ENCODE peak calls at places on chromosome 16, in eight cellular contexts. One of them, this sample, is unnamed.

GRCh38 chr16:35391328-35391727 is 1931.9 kb downstream of the TP53TG3F start:
- DNase-seq in C1 segment of cervical spinal cord: no peak
- DNase-seq in DMS153: peak; percentile 34
- DNase-seq in GM06990: no peak
- DNase-seq in stimulated activated CD4-positive, alpha-beta T cell treated with anti-CD3 and anti-CD28 coated beads, Interleukin-1b, Interleukin-23, amount 100 ng/mL, for 1 hour: no peak
- DNase-seq in effector CD4-positive, alpha-beta T cell: no peak
- DNase-seq in NCI-H1105: peak; percentile 10
- DNase-seq in NCI-H446: peak; percentile 36
- DNase-seq in this sample: peak; percentile 14

GRCh38 chr16:81313731-81314602 is 795 bp upstream of the GAN start:
- DNase-seq in DMS153: no peak
- DNase-seq in GM06990: no peak
- DNase-seq in NCI-H1105: no peak
- DNase-seq in stimulated activated CD4-positive, alpha-beta T cell treated with anti-CD3 and anti-CD28 coated beads, Interleukin-1b, Interleukin-23, amount 100 ng/mL, for 1 hour: no peak
- DNase-seq in C1 segment of cervical spinal cord: no peak
- DNase-seq in effector CD4-positive, alpha-beta T cell: no peak
- DNase-seq in NCI-H446: no peak
- DNase-seq in this sample: no peak

GRCh38 chr16:4918790-4919210 is 18.1 kb downstream of the PPL start:
- DNase-seq in stimulated activated CD4-positive, alpha-beta T cell treated with anti-CD3 and anti-CD28 coated beads, Interleukin-1b, Interleukin-23, amount 100 ng/mL, for 1 hour: no peak
- DNase-seq in NCI-H446: no peak
- DNase-seq in DMS153: no peak
- DNase-seq in NCI-H1105: no peak
- DNase-seq in effector CD4-positive, alpha-beta T cell: no peak
- DNase-seq in C1 segment of cervical spinal cord: no peak
- DNase-seq in GM06990: no peak
- DNase-seq in this sample: no peak

GRCh38 chr16:87441886-87442580 is 49.9 kb downstream of the MAP1LC3B start:
- DNase-seq in GM06990: no peak
- DNase-seq in C1 segment of cervical spinal cord: no peak
- DNase-seq in DMS153: no peak
- DNase-seq in NCI-H446: no peak
- DNase-seq in effector CD4-positive, alpha-beta T cell: no peak
- DNase-seq in stimulated activated CD4-positive, alpha-beta T cell treated with anti-CD3 and anti-CD28 coated beads, Interleukin-1b, Interleukin-23, amount 100 ng/mL, for 1 hour: no peak
- DNase-seq in NCI-H1105: no peak
- DNase-seq in this sample: peak; percentile 39

GRCh38 chr16:56273615-56274014 is 82.3 kb downstream of the GNAO1 start:
- DNase-seq in effector CD4-positive, alpha-beta T cell: no peak
- DNase-seq in stimulated activated CD4-positive, alpha-beta T cell treated with anti-CD3 and anti-CD28 coated beads, Interleukin-1b, Interleukin-23, amount 100 ng/mL, for 1 hour: no peak
- DNase-seq in C1 segment of cervical spinal cord: no peak
- DNase-seq in GM06990: no peak
- DNase-seq in NCI-H1105: no peak
- DNase-seq in NCI-H446: no peak
- DNase-seq in DMS153: no peak
- DNase-seq in this sample: no peak

GRCh38 chr16:88703486-88704309 is 2.5 kb downstream of the RNF166 start:
- DNase-seq in effector CD4-positive, alpha-beta T cell: peak; percentile 66
- DNase-seq in NCI-H1105: no peak
- DNase-seq in GM06990: peak; percentile 61
- DNase-seq in NCI-H446: no peak
- DNase-seq in C1 segment of cervical spinal cord: peak; percentile 77
- DNase-seq in DMS153: no peak
- DNase-seq in stimulated activated CD4-positive, alpha-beta T cell treated with anti-CD3 and anti-CD28 coated beads, Interleukin-1b, Interleukin-23, amount 100 ng/mL, for 1 hour: peak; percentile 29
- DNase-seq in this sample: no peak

GRCh38 chr16:23348579-23349469 is 46.7 kb downstream of the SCNN1B start:
- DNase-seq in NCI-H1105: no peak
- DNase-seq in effector CD4-positive, alpha-beta T cell: no peak
- DNase-seq in NCI-H446: no peak
- DNase-seq in DMS153: no peak
- DNase-seq in GM06990: no peak
- DNase-seq in C1 segment of cervical spinal cord: no peak
- DNase-seq in stimulated activated CD4-positive, alpha-beta T cell treated with anti-CD3 and anti-CD28 coated beads, Interleukin-1b, Interleukin-23, amount 100 ng/mL, for 1 hour: no peak
- DNase-seq in this sample: no peak

GRCh38 chr16:57356547-57356946 is 2.0 kb upstream of the CCL22 start:
- DNase-seq in stimulated activated CD4-positive, alpha-beta T cell treated with anti-CD3 and anti-CD28 coated beads, Interleukin-1b, Interleukin-23, amount 100 ng/mL, for 1 hour: no peak
- DNase-seq in NCI-H1105: no peak
- DNase-seq in effector CD4-positive, alpha-beta T cell: no peak
- DNase-seq in NCI-H446: no peak
- DNase-seq in DMS153: no peak
- DNase-seq in GM06990: no peak
- DNase-seq in C1 segment of cervical spinal cord: no peak
- DNase-seq in this sample: no peak

GRCh38 chr16:14296663-14297062 is 225.5 kb downstream of the MRTFB start:
- DNase-seq in C1 segment of cervical spinal cord: no peak
- DNase-seq in GM06990: no peak
- DNase-seq in stimulated activated CD4-positive, alpha-beta T cell treated with anti-CD3 and anti-CD28 coated beads, Interleukin-1b, Interleukin-23, amount 100 ng/mL, for 1 hour: no peak
- DNase-seq in NCI-H1105: no peak
- DNase-seq in effector CD4-positive, alpha-beta T cell: no peak
- DNase-seq in NCI-H446: no peak
- DNase-seq in DMS153: no peak
- DNase-seq in this sample: no peak

GRCh38 chr16:3029499-3030127 is 5.8 kb downstream of the THOC6 start:
- DNase-seq in C1 segment of cervical spinal cord: no peak
- DNase-seq in NCI-H446: no peak
- DNase-seq in GM06990: peak; percentile 59
- DNase-seq in DMS153: no peak
- DNase-seq in NCI-H1105: no peak
- DNase-seq in effector CD4-positive, alpha-beta T cell: no peak
- DNase-seq in stimulated activated CD4-positive, alpha-beta T cell treated with anti-CD3 and anti-CD28 coated beads, Interleukin-1b, Interleukin-23, amount 100 ng/mL, for 1 hour: no peak
- DNase-seq in this sample: peak; percentile 24

GRCh38 chr16:54987081-54987480 is 56.4 kb downstream of the IRX5 start:
- DNase-seq in NCI-H446: no peak
- DNase-seq in NCI-H1105: peak; percentile 11
- DNase-seq in GM06990: no peak
- DNase-seq in DMS153: no peak
- DNase-seq in stimulated activated CD4-positive, alpha-beta T cell treated with anti-CD3 and anti-CD28 coated beads, Interleukin-1b, Interleukin-23, amount 100 ng/mL, for 1 hour: no peak
- DNase-seq in effector CD4-positive, alpha-beta T cell: no peak
- DNase-seq in C1 segment of cervical spinal cord: peak; percentile 60
- DNase-seq in this sample: no peak

GRCh38 chr16:58236231-58236690 is 38.4 kb upstream of the CSNK2A2 start:
- DNase-seq in C1 segment of cervical spinal cord: peak; percentile 37
- DNase-seq in GM06990: peak; percentile 48
- DNase-seq in DMS153: peak; percentile 47
- DNase-seq in stimulated activated CD4-positive, alpha-beta T cell treated with anti-CD3 and anti-CD28 coated beads, Interleukin-1b, Interleukin-23, amount 100 ng/mL, for 1 hour: no peak
- DNase-seq in effector CD4-positive, alpha-beta T cell: peak; percentile 52
- DNase-seq in NCI-H446: peak; percentile 71
- DNase-seq in NCI-H1105: peak; percentile 33
- DNase-seq in this sample: peak; percentile 38

GRCh38 chr16:30085247-30085646 is 6.5 kb downstream of the TBX6 start:
- DNase-seq in NCI-H446: no peak
- DNase-seq in C1 segment of cervical spinal cord: no peak
- DNase-seq in GM06990: no peak
- DNase-seq in effector CD4-positive, alpha-beta T cell: no peak
- DNase-seq in NCI-H1105: no peak
- DNase-seq in DMS153: no peak
- DNase-seq in stimulated activated CD4-positive, alpha-beta T cell treated with anti-CD3 and anti-CD28 coated beads, Interleukin-1b, Interleukin-23, amount 100 ng/mL, for 1 hour: no peak
- DNase-seq in this sample: no peak

GRCh38 chr16:84247844-84248243 is 8.0 kb upstream of the KCNG4 start:
- DNase-seq in NCI-H446: no peak
- DNase-seq in effector CD4-positive, alpha-beta T cell: no peak
- DNase-seq in stimulated activated CD4-positive, alpha-beta T cell treated with anti-CD3 and anti-CD28 coated beads, Interleukin-1b, Interleukin-23, amount 100 ng/mL, for 1 hour: no peak
- DNase-seq in C1 segment of cervical spinal cord: no peak
- DNase-seq in DMS153: no peak
- DNase-seq in NCI-H1105: no peak
- DNase-seq in GM06990: no peak
- DNase-seq in this sample: peak; percentile 4

GRCh38 chr16:4882261-4882632 is 35.0 kb downstream of the UBN1 start:
- DNase-seq in stimulated activated CD4-positive, alpha-beta T cell treated with anti-CD3 and anti-CD28 coated beads, Interleukin-1b, Interleukin-23, amount 100 ng/mL, for 1 hour: no peak
- DNase-seq in NCI-H1105: no peak
- DNase-seq in effector CD4-positive, alpha-beta T cell: no peak
- DNase-seq in NCI-H446: peak; percentile 36
- DNase-seq in DMS153: no peak
- DNase-seq in C1 segment of cervical spinal cord: no peak
- DNase-seq in GM06990: no peak
- DNase-seq in this sample: peak; percentile 46

GRCh38 chr16:88521674-88522073 is 48.5 kb upstream of the ZC3H18 start:
- DNase-seq in C1 segment of cervical spinal cord: no peak
- DNase-seq in GM06990: no peak
- DNase-seq in DMS153: no peak
- DNase-seq in stimulated activated CD4-positive, alpha-beta T cell treated with anti-CD3 and anti-CD28 coated beads, Interleukin-1b, Interleukin-23, amount 100 ng/mL, for 1 hour: no peak
- DNase-seq in effector CD4-positive, alpha-beta T cell: no peak
- DNase-seq in NCI-H1105: no peak
- DNase-seq in NCI-H446: no peak
- DNase-seq in this sample: no peak

GRCh38 chr16:84537431-84538151 is 33.1 kb upstream of the MEAK7 start:
- DNase-seq in GM06990: no peak
- DNase-seq in stimulated activated CD4-positive, alpha-beta T cell treated with anti-CD3 and anti-CD28 coated beads, Interleukin-1b, Interleukin-23, amount 100 ng/mL, for 1 hour: no peak
- DNase-seq in DMS153: peak; percentile 33
- DNase-seq in NCI-H446: no peak
- DNase-seq in NCI-H1105: no peak
- DNase-seq in C1 segment of cervical spinal cord: no peak
- DNase-seq in effector CD4-positive, alpha-beta T cell: no peak
- DNase-seq in this sample: no peak

GRCh38 chr16:66603537-66604375 is 748 bp upstream of the CMTM3 start:
- DNase-seq in DMS153: peak; percentile 36
- DNase-seq in GM06990: peak; percentile 81
- DNase-seq in NCI-H1105: no peak
- DNase-seq in stimulated activated CD4-positive, alpha-beta T cell treated with anti-CD3 and anti-CD28 coated beads, Interleukin-1b, Interleukin-23, amount 100 ng/mL, for 1 hour: peak; percentile 23
- DNase-seq in C1 segment of cervical spinal cord: peak; percentile 66
- DNase-seq in NCI-H446: peak; percentile 36
- DNase-seq in effector CD4-positive, alpha-beta T cell: peak; percentile 60
- DNase-seq in this sample: peak; percentile 65

GRCh38 chr16:58533751-58534470 is 18.6 kb downstream of the SETD6 start:
- DNase-seq in NCI-H446: no peak
- DNase-seq in effector CD4-positive, alpha-beta T cell: no peak
- DNase-seq in C1 segment of cervical spinal cord: no peak
- DNase-seq in DMS153: no peak
- DNase-seq in stimulated activated CD4-positive, alpha-beta T cell treated with anti-CD3 and anti-CD28 coated beads, Interleukin-1b, Interleukin-23, amount 100 ng/mL, for 1 hour: no peak
- DNase-seq in GM06990: no peak
- DNase-seq in NCI-H1105: no peak
- DNase-seq in this sample: peak; percentile 66

GRCh38 chr16:49462989-49463371 is 89.4 kb downstream of the C16orf78 start:
- DNase-seq in C1 segment of cervical spinal cord: no peak
- DNase-seq in stimulated activated CD4-positive, alpha-beta T cell treated with anti-CD3 and anti-CD28 coated beads, Interleukin-1b, Interleukin-23, amount 100 ng/mL, for 1 hour: no peak
- DNase-seq in GM06990: no peak
- DNase-seq in NCI-H1105: peak; percentile 21
- DNase-seq in effector CD4-positive, alpha-beta T cell: no peak
- DNase-seq in NCI-H446: no peak
- DNase-seq in DMS153: no peak
- DNase-seq in this sample: no peak

This sample was measured in amniotic epithelial cell.